ENCODE peak calls at places on chromosomes 4 and X, in five cellular contexts. B, U, T, S and K are unnamed samples.

GRCh38 chr4:26175016-26175786 is 145.6 kb upstream of the RBPJ start:
- DNase-seq in T (no peak), B (no peak), U (no peak), S (no peak), K (no peak)

GRCh38 chr4:147837435-147837834 is 105.5 kb downstream of the ARHGAP10 start:
- DNase-seq in B (no peak), S (no peak), U (no peak), T (no peak), K (no peak)

GRCh38 chrX:153580700-153581386 is 18.1 kb downstream of the CCNQ start:
- DNase-seq in S (no peak), U (peak; percentile 34), B (no peak), T (no peak), K (no peak)

GRCh38 chr4:121749225-121749624 is 15.7 kb downstream of the SMIM43 start:
- DNase-seq in B (no peak), S (no peak), T (no peak), U (no peak), K (no peak)

GRCh38 chr4:88592600-88593448 is 544 bp downstream of the HERC3 start:
- DNase-seq in U (peak; percentile 77), B (peak; percentile 85), S (peak; percentile 85), T (peak; percentile 81), K (peak; percentile 62)

GRCh38 chr4:122827899-122828601 is 1.4 kb downstream of the FGF2 start:
- DNase-seq in B (no peak), S (peak; percentile 55), U (no peak), T (peak; percentile 53), K (no peak)

GRCh38 chr4:140427104-140427918 is at the start of gene CLGN:
- DNase-seq in U (peak; percentile 45), T (peak; percentile 69), S (peak; percentile 59), B (peak; percentile 81), K (no peak)

GRCh38 chr4:133152330-133152791 is 3.3 kb downstream of the PCDH10 start:
- DNase-seq in B (no peak), U (no peak), S (no peak), T (peak; percentile 21), K (no peak)

GRCh38 chr4:31366041-31366440 is 645.9 kb downstream of the PCDH7 start:
- DNase-seq in T (no peak), S (no peak), B (no peak), U (no peak), K (peak; percentile 0)

GRCh38 chrX:1443496-1444075 is 9.1 kb downstream of the ASMTL start:
- DNase-seq in S (no peak), T (peak; percentile 9), B (peak; percentile 14), U (peak; percentile 19), K (no peak)

GRCh38 chrX:138925330-138925729 is 213.8 kb upstream of the FGF13 start:
- DNase-seq in U (peak; percentile 22), T (no peak), S (no peak), B (no peak), K (peak; percentile 17)

GRCh38 chrX:43456056-43456455 is 200.0 kb upstream of the MAOA start:
- DNase-seq in U (no peak), B (no peak), S (no peak), T (no peak), K (no peak)

GRCh38 chr4:8534129-8534528 is 46.1 kb upstream of the GPR78 start:
- DNase-seq in B (no peak), S (no peak), T (peak; percentile 33), U (no peak), K (no peak)

GRCh38 chr4:102503301-102503746 is 2.2 kb downstream of the NFKB1 start:
- DNase-seq in B (no peak), T (no peak), U (no peak), S (no peak), K (no peak)

GRCh38 chrX:1475881-1476280 is 23.2 kb upstream of the ASMTL start:
- DNase-seq in U (peak; percentile 10), B (no peak), T (no peak), S (no peak), K (no peak)

GRCh38 chr4:80266902-80267380 is 477 bp downstream of the FGF5 start:
- DNase-seq in U (no peak), B (no peak), S (no peak), T (no peak), K (no peak)

GRCh38 chr4:108360857-108361820 is 192.4 kb upstream of the LEF1 start:
- DNase-seq in T (no peak), B (peak; percentile 37), S (no peak), U (no peak), K (no peak)

GRCh38 chrX:96579252-96579651 is 105.4 kb upstream of the DIAPH2 start:
- DNase-seq in B (no peak), S (no peak), U (no peak), T (no peak), K (no peak)

GRCh38 chrX:153791104-153791852 is 2.9 kb downstream of the IDH3G start:
- DNase-seq in U (no peak), S (no peak), T (no peak), B (no peak), K (no peak)

GRCh38 chrX:25105251-25105650 is 89.5 kb upstream of the ARX start:
- DNase-seq in B (no peak), S (no peak), U (no peak), T (no peak), K (no peak)

GRCh38 chrX:318739-319578 is at the start of gene GTPBP6:
- DNase-seq in U (peak; percentile 100), B (peak; percentile 100), T (peak; percentile 100), S (peak; percentile 90), K (peak; percentile 88)

GRCh38 chrX:316351-317325 is 2.0 kb downstream of the GTPBP6 start:
- DNase-seq in B (peak; percentile 23), S (no peak), T (peak; percentile 56), U (no peak), K (no peak)

GRCh38 chrX:319579-320125 is 1.1 kb upstream of the GTPBP6 start:
- DNase-seq in T (peak; percentile 70), U (no peak), S (no peak), B (peak; percentile 35), K (no peak)

GRCh38 chrX:317424-318067 is 1.1 kb downstream of the GTPBP6 start:
- DNase-seq in U (no peak), T (no peak), S (peak; percentile 85), B (no peak), K (no peak)

DNA sequence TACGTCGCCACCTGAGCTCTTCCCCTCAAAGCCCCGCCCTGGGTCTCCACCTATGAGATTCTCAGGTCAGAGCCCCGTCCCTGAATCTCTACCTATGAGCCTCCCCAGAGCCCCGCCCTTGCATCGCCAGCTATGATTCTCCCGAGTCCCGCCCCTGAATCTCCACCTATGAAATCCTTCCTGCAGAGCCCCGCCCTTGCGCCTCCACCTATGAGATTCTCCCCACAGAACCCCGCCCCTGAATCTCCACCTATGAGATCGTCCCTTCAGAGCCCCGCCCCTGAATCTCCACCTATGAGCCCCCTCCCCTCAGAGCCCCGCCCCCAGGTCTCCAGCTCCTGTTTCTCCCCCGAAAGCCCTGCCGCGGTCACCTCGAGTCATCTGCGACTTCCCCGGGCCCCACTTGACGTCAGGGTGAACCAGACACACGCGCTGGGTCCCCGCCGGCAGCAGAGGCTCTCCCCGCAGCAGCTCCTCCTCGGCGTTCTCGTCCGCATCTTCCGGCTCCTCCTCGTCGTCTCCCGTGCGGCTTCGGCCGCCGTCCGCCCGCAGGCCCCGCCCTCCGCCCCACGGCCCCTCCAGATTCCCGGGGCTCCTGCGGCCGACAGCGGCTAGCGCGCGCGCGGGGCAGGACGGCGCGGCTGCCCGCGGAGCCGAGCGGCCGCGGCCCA is 393 bp downstream of the GTPBP6 start:
- DNase-seq in S (peak; percentile 93), B (peak; percentile 99), U (peak; percentile 100), T (peak; percentile 98), K (peak; percentile 78)
- TF ChIP-seq POLR2A in S (peak; percentile 90), B (peak; percentile 34), U (peak; percentile 76), T (peak; percentile 70), K (no peak)

GRCh38 chrX:55907968-55908607 is 190.5 kb downstream of the RRAGB start:
- DNase-seq in S (peak; percentile 19), B (peak; percentile 50), T (peak; percentile 74), U (peak; percentile 60), K (peak; percentile 21)

GRCh38 chrX:55908685-55909212 is 191.2 kb downstream of the RRAGB start:
- DNase-seq in T (peak; percentile 34), S (no peak), U (no peak), B (no peak), K (no peak)
- TF ChIP-seq POLR2A in T (no peak), S (no peak), U (no peak), B (no peak), K (no peak)

DNA sequence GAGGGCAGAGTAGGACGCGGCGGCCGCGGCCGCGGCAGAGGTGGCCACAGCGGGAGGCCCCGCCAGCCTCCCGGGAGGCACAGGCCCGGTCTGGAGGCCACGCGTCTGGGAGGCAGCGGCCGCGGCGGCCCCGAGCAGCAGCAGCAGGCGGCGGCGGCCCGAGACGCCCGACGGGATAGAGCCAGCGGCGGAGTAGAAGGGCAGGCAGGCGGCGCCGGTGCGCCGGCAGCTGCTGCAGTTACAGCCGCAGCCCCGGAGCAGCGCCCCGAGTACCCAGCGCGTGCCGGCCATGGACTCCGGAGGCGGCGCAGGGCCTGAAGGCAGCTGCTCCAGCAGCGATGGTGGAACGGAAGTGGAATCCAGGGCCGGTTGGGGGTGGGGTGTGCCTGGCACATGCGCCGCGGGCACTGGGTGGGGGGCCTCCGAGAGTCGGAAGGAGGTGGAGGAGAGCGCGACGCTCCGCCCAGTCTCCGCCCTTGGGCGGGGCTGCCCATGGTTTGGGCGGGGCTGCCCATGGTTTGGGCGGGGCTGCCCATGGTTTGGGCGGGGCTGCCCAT is at the start of gene GRSF1:
- DNase-seq in T (peak; percentile 95), U (peak; percentile 97), B (peak; percentile 96), S (peak; percentile 82), K (peak; percentile 80)
- TF ChIP-seq POLR2A in T (peak; percentile 59), U (no peak), B (peak; percentile 62), S (peak; percentile 68), K (peak; percentile 91)

DNA sequence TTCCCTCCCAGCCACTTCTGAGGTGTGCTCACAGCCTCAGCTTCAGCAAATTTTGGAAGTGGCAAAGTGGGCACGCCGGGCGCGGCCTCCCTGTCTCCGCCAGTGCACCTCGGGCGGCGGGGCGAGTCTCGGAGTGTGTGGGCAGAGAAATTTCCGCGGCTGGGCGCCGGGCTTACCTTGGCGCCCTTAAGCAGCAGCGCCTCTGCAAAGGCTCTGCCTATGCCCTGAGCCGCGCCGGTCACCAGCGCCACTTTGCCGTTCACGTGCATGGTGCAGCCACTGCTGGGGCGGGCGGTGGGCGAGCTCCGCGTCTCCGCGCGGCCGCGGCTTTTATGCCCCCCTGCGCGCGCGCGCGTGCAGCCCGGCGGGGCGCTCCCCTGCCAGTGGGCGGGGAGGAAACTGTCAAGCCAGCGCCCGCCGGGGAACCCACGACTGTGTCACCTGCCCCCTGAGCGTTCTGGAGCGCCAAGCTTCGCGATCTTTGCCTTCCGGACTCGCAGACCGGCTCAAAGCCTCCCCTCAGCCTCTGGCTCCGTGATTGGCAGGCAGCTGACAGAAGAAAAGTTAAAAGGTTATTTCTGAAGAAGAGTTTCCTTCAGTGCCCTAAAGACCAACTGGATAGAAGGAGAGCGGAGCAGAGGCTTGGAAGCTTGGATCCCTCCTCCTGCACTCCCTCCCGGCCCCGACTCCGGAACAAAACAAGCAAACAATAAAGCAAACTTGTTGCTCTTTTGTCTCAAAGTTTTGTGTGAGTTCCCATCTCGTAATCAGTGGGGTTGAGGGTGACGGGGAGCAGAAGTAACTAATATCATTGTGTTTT is at the start of gene HPGD:
- DNase-seq in B (peak; percentile 36), T (peak; percentile 28), U (peak; percentile 29), S (peak; percentile 25), K (peak; percentile 23)
- TF ChIP-seq POLR2A in B (no peak), T (no peak), U (no peak), S (no peak), K (no peak)